ENCODE peak calls at places on chromosomes 5 and 9, in ten cellular contexts. N, S, Z, M, W, T, D, Y, U and R are unnamed samples.

GRCh38 chr5:4158750-4159447 is 563.3 kb downstream of the IRX1 start:
- DNase-seq in N (no peak), S (no peak), Z (no peak), M (no peak), W (no peak), T (no peak), D (no peak), Y (no peak), U (no peak), R (no peak)

GRCh38 chr9:135388530-135388929 is 91.1 kb upstream of the PPP1R26 start:
- DNase-seq in N (no peak), S (no peak), Z (no peak), M (no peak), W (no peak), T (no peak), D (no peak), Y (no peak), U (no peak), R (no peak)

GRCh38 chr5:33049845-33050244 is 338.7 kb downstream of the NPR3 start:
- DNase-seq in N (peak), S (no peak), Z (no peak), M (no peak), W (peak), T (no peak), D (no peak), Y (no peak), U (peak), R (no peak)

GRCh38 chr5:17238521-17239041 is 21.1 kb downstream of the BASP1 start:
- DNase-seq in N (peak), S (no peak), Z (no peak), M (no peak), W (no peak), T (no peak), D (no peak), Y (no peak), U (no peak), R (no peak)

GRCh38 chr5:62354028-62354874 is 48.2 kb downstream of the KIF2A start:
- DNase-seq in N (peak), S (peak), Z (no peak), M (no peak), W (peak), T (peak), D (no peak), Y (no peak), U (peak), R (no peak)

GRCh38 chr5:159362190-159362589 is 31.9 kb upstream of the IL12B start:
- DNase-seq in N (no peak), S (no peak), Z (no peak), M (no peak), W (no peak), T (no peak), D (no peak), Y (no peak), U (no peak), R (no peak)

GRCh38 chr9:99158629-99159028 is 53.7 kb downstream of the TGFBR1 start:
- DNase-seq in N (no peak), S (no peak), Z (no peak), M (no peak), W (no peak), T (no peak), D (no peak), Y (no peak), U (no peak), R (no peak)

GRCh38 chr5:91383956-91384300 is 811 bp upstream of the ARRDC3 start:
- DNase-seq in N (no peak), S (no peak), Z (peak), M (no peak), W (peak), T (no peak), D (no peak), Y (no peak), U (no peak), R (no peak)

GRCh38 chr5:138316355-138316754 is 15.2 kb downstream of the CDC25C start:
- DNase-seq in N (no peak), S (no peak), Z (no peak), M (no peak), W (no peak), T (no peak), D (no peak), Y (no peak), U (no peak), R (no peak)

GRCh38 chr9:115117999-115118470 is at the start of gene TNC:
- DNase-seq in N (peak), S (peak), Z (peak), M (peak), W (peak), T (no peak), D (peak), Y (no peak), U (peak), R (no peak)

GRCh38 chr5:91380491-91381133 is 2.5 kb downstream of the ARRDC3 start:
- DNase-seq in N (peak), S (peak), Z (peak), M (peak), W (peak), T (peak), D (peak), Y (peak), U (peak), R (peak)

GRCh38 chr5:169301386-169301930 is 519 bp upstream of the SLIT3 start:
- DNase-seq in N (no peak), S (no peak), Z (no peak), M (no peak), W (no peak), T (no peak), D (no peak), Y (no peak), U (no peak), R (no peak)

GRCh38 chr9:26744362-26744965 is 148.1 kb downstream of the CAAP1 start:
- DNase-seq in N (peak), S (no peak), Z (no peak), M (no peak), W (peak), T (no peak), D (no peak), Y (no peak), U (no peak), R (no peak)

GRCh38 chr9:100111235-100111634 is 12.2 kb downstream of the INVS start:
- DNase-seq in N (peak), S (peak), Z (peak), M (no peak), W (no peak), T (peak), D (no peak), Y (no peak), U (peak), R (no peak)

GRCh38 chr9:7536310-7536939 is 263.2 kb downstream of the DMAC1 start:
- DNase-seq in N (peak), S (peak), Z (no peak), M (peak), W (peak), T (peak), D (peak), Y (peak), U (peak), R (peak)

GRCh38 chr5:133716475-133717183 is 104.3 kb upstream of the FSTL4 start:
- DNase-seq in N (no peak), S (no peak), Z (no peak), M (no peak), W (no peak), T (no peak), D (no peak), Y (no peak), U (no peak), R (no peak)

GRCh38 chr9:115138151-115138550 is 20.2 kb upstream of the TNC start:
- DNase-seq in N (no peak), S (no peak), Z (no peak), M (no peak), W (no peak), T (no peak), D (no peak), Y (no peak), U (no peak), R (no peak)

GRCh38 chr5:121182788-121183490 is 668.7 kb upstream of the FTMT start:
- DNase-seq in N (no peak), S (no peak), Z (no peak), M (no peak), W (no peak), T (no peak), D (no peak), Y (no peak), U (no peak), R (no peak)

GRCh38 chr9:13865869-13866268 is 448.1 kb downstream of the NFIB start:
- DNase-seq in N (peak), S (no peak), Z (no peak), M (no peak), W (no peak), T (no peak), D (no peak), Y (no peak), U (no peak), R (no peak)

GRCh38 chr5:95261369-95262175 is 23.3 kb downstream of the MCTP1 start:
- DNase-seq in N (peak), S (no peak), Z (no peak), M (no peak), W (no peak), T (peak), D (no peak), Y (no peak), U (no peak), R (no peak)

GRCh38 chr5:128196080-128196479 is 112.5 kb downstream of the SLC12A2 start:
- DNase-seq in N (no peak), S (no peak), Z (no peak), M (no peak), W (no peak), T (no peak), D (no peak), Y (no peak), U (no peak), R (no peak)